ENCODE peak calls at places on chromosomes 3 and 15, in nine cellular contexts. Y is fibroblast of lung, E is PC-3, M is lung, T is cardiac fibroblast, I is dorsolateral prefrontal cortex, P is BJ, R is Peyer's patch, N is transverse colon. L is an unnamed sample.

GRCh38 chr15:71792521-71792920 is 17.8 kb upstream of the NR2E3 start:
- DNase-seq in R (no peak), M (no peak), Y (peak; percentile 87), T (peak; percentile 70), P (peak; percentile 41), I (no peak), E (peak; percentile 70), N (no peak), L (peak; percentile 94)

GRCh38 chr3:193030276-193030675 is 112.6 kb upstream of the MB21D2 start:
- DNase-seq in Y (peak; percentile 37), M (no peak), N (no peak), P (no peak), T (peak; percentile 62), I (no peak), R (no peak), E (peak; percentile 41), L (peak; percentile 24)

GRCh38 chr3:51559266-51559907 is 20.9 kb downstream of the RAD54L2 start:
- DNase-seq in M (no peak), E (peak; percentile 51), P (no peak), N (no peak), R (no peak), T (peak; percentile 71), Y (peak; percentile 66), I (no peak), L (no peak)

GRCh38 chr3:169453256-169454059 is 210.1 kb downstream of the MECOM start:
- DNase-seq in P (no peak), E (peak; percentile 53), R (no peak), Y (no peak), I (no peak), N (no peak), T (no peak), M (no peak), L (no peak)

GRCh38 chr15:70584838-70585706 is 178.3 kb downstream of the UACA start:
- DNase-seq in T (no peak), P (no peak), Y (peak; percentile 73), N (no peak), R (no peak), E (peak; percentile 78), I (no peak), M (no peak), L (peak; percentile 58)

GRCh38 chr15:58361291-58361759 is 70.5 kb upstream of the LIPC start:
- DNase-seq in E (peak; percentile 61), Y (peak; percentile 61), T (peak; percentile 61), P (peak; percentile 92), R (no peak), I (no peak), M (no peak), N (no peak), L (peak; percentile 18)

GRCh38 chr15:74167891-74168331 is 5.6 kb upstream of the ISLR start:
- DNase-seq in N (no peak), P (no peak), I (no peak), R (no peak), M (no peak), Y (no peak), T (no peak), E (no peak), L (no peak)

GRCh38 chr3:78868570-78868969 is 899.2 kb downstream of the ROBO1 start:
- DNase-seq in E (no peak), M (no peak), I (no peak), R (no peak), Y (no peak), T (no peak), P (no peak), N (no peak), L (no peak)

GRCh38 chr3:113035387-113035982 is 44.7 kb downstream of the GTPBP8 start:
- DNase-seq in I (no peak), E (peak; percentile 86), P (no peak), N (peak; percentile 11), R (no peak), Y (peak; percentile 42), M (peak; percentile 51), T (peak; percentile 76), L (peak; percentile 83)

GRCh38 chr3:64267774-64268604 is 42.7 kb upstream of the PRICKLE2 start:
- DNase-seq in N (peak; percentile 55), I (peak; percentile 73), E (no peak), Y (peak; percentile 80), R (no peak), T (peak; percentile 77), M (peak; percentile 45), P (no peak), L (peak; percentile 67)

GRCh38 chr3:71160800-71161546 is 422.6 kb downstream of the FOXP1 start:
- DNase-seq in M (no peak), P (no peak), N (no peak), R (no peak), Y (peak; percentile 89), I (no peak), T (peak; percentile 38), E (peak; percentile 39), L (peak; percentile 51)

GRCh38 chr3:152646004-152646403 is 188.9 kb upstream of the P2RY1 start:
- DNase-seq in I (no peak), T (no peak), P (no peak), E (no peak), R (no peak), N (no peak), M (no peak), Y (no peak), L (no peak)

GRCh38 chr15:99729920-99730319 is 3.3 kb downstream of the LYSMD4 start:
- DNase-seq in Y (peak; percentile 41), R (no peak), M (no peak), I (peak; percentile 66), N (no peak), T (peak; percentile 57), E (peak; percentile 46), P (no peak), L (peak; percentile 53)

GRCh38 chr3:185549651-185550111 is 2.7 kb downstream of the LIPH start:
- DNase-seq in I (no peak), R (no peak), T (peak; percentile 56), Y (peak; percentile 53), M (no peak), N (no peak), E (peak; percentile 60), P (no peak), L (no peak)

GRCh38 chr3:185555101-185555501 is 2.7 kb upstream of the LIPH start:
- DNase-seq in R (no peak), N (peak; percentile 50), T (peak; percentile 18), Y (peak; percentile 57), E (no peak), I (no peak), P (no peak), M (no peak), L (no peak)

GRCh38 chr3:185552358-185552877 is at the start of gene LIPH:
- DNase-seq in N (peak; percentile 82), I (no peak), R (no peak), P (no peak), E (peak; percentile 75), T (peak; percentile 59), Y (peak; percentile 39), M (no peak), L (peak; percentile 80)

GRCh38 chr3:185549111-185549510 is 3.3 kb downstream of the LIPH start:
- DNase-seq in N (no peak), I (no peak), M (peak; percentile 72), P (peak; percentile 94), T (peak; percentile 99), E (peak; percentile 99), Y (peak; percentile 98), R (no peak), L (peak; percentile 97)
- H3K4me3 ChIP-seq in N (peak overlapping the region; percentile 51), I (no peak overlapping the region), M (no peak overlapping the region), P (no peak overlapping the region), T (no peak overlapping the region), E (no peak overlapping the region), Y (no peak overlapping the region), R (no peak overlapping the region), L (no peak overlapping the region)

GRCh38 chr3:167380004-167380689 is at the start of gene ZBBX:
- DNase-seq in R (peak; percentile 70), E (peak; percentile 94), M (peak; percentile 87), P (peak; percentile 9), I (peak; percentile 91), T (peak; percentile 84), Y (peak; percentile 68), N (peak; percentile 87), L (peak; percentile 80)
- H3K4me3 ChIP-seq in R (peak within 1 kb of the TSS; percentile 24), E (peak within 1 kb of the TSS; percentile 45), M (no peak within 1 kb of the TSS), P (peak within 1 kb of the TSS; percentile 32), I (peak within 1 kb of the TSS; percentile 65), T (peak within 1 kb of the TSS; percentile 51), Y (peak within 1 kb of the TSS; percentile 57), N (peak within 1 kb of the TSS; percentile 48), L (peak within 1 kb of the TSS; percentile 54)

DNA sequence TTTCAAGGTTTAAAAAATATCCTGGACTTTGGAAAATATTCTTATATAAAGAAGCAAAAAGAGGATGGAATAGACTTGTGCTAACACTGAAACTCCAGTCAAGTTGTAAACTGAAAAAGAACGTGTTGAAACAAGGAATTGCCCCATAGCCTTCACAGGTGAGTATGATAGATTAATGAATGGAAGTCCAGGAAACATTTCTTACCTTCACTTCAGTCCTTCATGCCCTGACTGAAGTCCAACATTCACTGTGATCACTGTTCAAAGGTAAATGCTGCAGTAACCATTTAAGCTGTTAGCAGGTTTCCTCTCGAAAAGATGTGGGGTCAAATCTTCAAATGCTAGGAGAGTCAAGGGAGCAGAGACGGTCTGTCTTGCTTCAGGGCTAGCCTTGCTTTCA is 46.2 kb downstream of the SLC30A4 start:
- DNase-seq in R (no peak), Y (no peak), I (no peak), P (no peak), N (no peak), T (no peak), E (no peak), M (no peak), L (peak; percentile 15)
- H3K4me3 ChIP-seq in R (no peak overlapping the region), Y (no peak overlapping the region), I (no peak overlapping the region), P (no peak overlapping the region), N (no peak overlapping the region), T (no peak overlapping the region), E (no peak overlapping the region), M (no peak overlapping the region), L (no peak overlapping the region)

DNA sequence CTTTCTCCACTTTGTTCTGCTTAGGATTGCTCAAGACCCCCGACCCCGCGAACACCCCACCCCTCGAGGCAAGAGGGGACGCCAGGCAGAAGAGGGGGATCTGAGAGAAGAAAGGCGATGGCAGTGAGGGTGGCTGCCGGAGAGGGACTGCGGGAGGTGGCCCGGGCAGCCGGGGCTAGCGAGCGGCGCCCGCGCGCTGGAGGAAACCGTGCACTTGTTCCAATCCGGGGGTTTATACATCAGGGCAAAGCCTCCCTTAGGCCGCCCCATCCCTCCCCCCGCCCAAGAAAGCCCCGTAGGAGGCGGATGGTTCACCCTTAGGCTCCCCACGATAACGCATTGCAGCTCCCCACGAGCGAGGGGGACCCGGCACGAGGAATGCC is 475 bp downstream of the ERC2 start:
- DNase-seq in M (no peak), I (peak; percentile 50), P (no peak), R (no peak), Y (no peak), E (no peak), T (no peak), N (no peak), L (no peak)
- H3K4me3 ChIP-seq in M (peak overlapping the region; percentile 40), I (peak overlapping the region; percentile 74), P (peak overlapping the region; percentile 35), R (peak overlapping the region; percentile 22), Y (peak overlapping the region; percentile 39), E (peak overlapping the region; percentile 61), T (peak overlapping the region; percentile 45), N (peak overlapping the region; percentile 54), L (peak overlapping the region; percentile 32)

L was measured in epithelial cell of esophagus.